ENCODE peak calls at places on chromosomes 2 and 18, in five cellular contexts. G is cardiac fibroblast, X is tibial nerve, H is bronchial epithelial cell, F is heart left ventricle. S is an unnamed sample.

GRCh38 chr2:230323385-230324106 is 3.4 kb upstream of the SP140L start:
- DNase-seq in G (no peak), X (no peak), H (no peak), F (no peak), S (no peak)

GRCh38 chr2:158560259-158560658 is 103.5 kb downstream of the PKP4 start:
- DNase-seq in G (no peak), X (no peak), H (no peak), F (no peak), S (no peak)

GRCh38 chr2:105812180-105813044 is 67.7 kb downstream of the NCK2 start:
- DNase-seq in G (peak; percentile 32), X (peak; percentile 27), H (peak; percentile 86), F (no peak), S (peak; percentile 74)

GRCh38 chr2:235496239-235496621 is 2.4 kb downstream of the AGAP1 start:
- DNase-seq in G (peak; percentile 43), X (no peak), H (peak; percentile 43), F (no peak), S (no peak)

GRCh38 chr2:152743004-152743403 is 24.6 kb downstream of the ARL6IP6 start:
- DNase-seq in G (peak; percentile 21), X (no peak), H (peak; percentile 26), F (no peak), S (no peak)

GRCh38 chr2:70906022-70906421 is 29.7 kb upstream of the ATP6V1B1 start:
- DNase-seq in G (no peak), X (no peak), H (no peak), F (no peak), S (no peak)

GRCh38 chr2:190794466-190795184 is 86.0 kb upstream of the GLS start:
- DNase-seq in G (peak; percentile 25), X (no peak), H (no peak), F (no peak), S (no peak)

GRCh38 chr2:55761526-55761925 is 67.9 kb upstream of the PNPT1 start:
- DNase-seq in G (peak; percentile 78), X (peak; percentile 9), H (peak; percentile 72), F (no peak), S (no peak)

GRCh38 chr18:49238433-49239042 is 221.9 kb downstream of the DYM start:
- DNase-seq in G (peak; percentile 69), X (no peak), H (peak; percentile 37), F (no peak), S (no peak)

GRCh38 chr2:119246884-119247843 is 23.5 kb downstream of the STEAP3 start:
- DNase-seq in G (no peak), X (no peak), H (no peak), F (no peak), S (no peak)

GRCh38 chr2:88880441-88880953 is 189.0 kb downstream of the RPIA start:
- DNase-seq in G (peak; percentile 70), X (peak; percentile 66), H (peak; percentile 49), F (peak; percentile 26), S (no peak)

GRCh38 chr2:26609839-26610277 is 31.3 kb downstream of the CIB4 start:
- DNase-seq in G (no peak), X (no peak), H (no peak), F (no peak), S (no peak)

GRCh38 chr2:30511122-30512083 is 64.4 kb downstream of the LCLAT1 start:
- DNase-seq in G (peak; percentile 70), X (peak; percentile 44), H (peak; percentile 24), F (peak; percentile 46), S (no peak)

GRCh38 chr18:9260388-9261380 is 73.9 kb upstream of the TWSG1 start:
- DNase-seq in G (no peak), X (no peak), H (no peak), F (no peak), S (no peak)

GRCh38 chr18:23631312-23631711 is 31.4 kb downstream of the ANKRD29 start:
- DNase-seq in G (no peak), X (no peak), H (no peak), F (no peak), S (no peak)

GRCh38 chr18:23634692-23635091 is 28.0 kb downstream of the ANKRD29 start:
- DNase-seq in G (peak; percentile 22), X (no peak), H (no peak), F (no peak), S (no peak)

GRCh38 chr18:23629444-23629946 is 33.2 kb downstream of the ANKRD29 start:
- DNase-seq in G (no peak), X (no peak), H (peak; percentile 20), F (no peak), S (no peak)

GRCh38 chr18:23632615-23633014 is 30.1 kb downstream of the ANKRD29 start:
- DNase-seq in G (no peak), X (no peak), H (no peak), F (no peak), S (no peak)

GRCh38 chr18:23631746-23632145 is 31.0 kb downstream of the ANKRD29 start:
- DNase-seq in G (no peak), X (no peak), H (peak; percentile 86), F (no peak), S (no peak)
- TF ChIP-seq CTCF in G (no peak), X (no peak), H (no peak), F (no peak), S (no peak)

DNA sequence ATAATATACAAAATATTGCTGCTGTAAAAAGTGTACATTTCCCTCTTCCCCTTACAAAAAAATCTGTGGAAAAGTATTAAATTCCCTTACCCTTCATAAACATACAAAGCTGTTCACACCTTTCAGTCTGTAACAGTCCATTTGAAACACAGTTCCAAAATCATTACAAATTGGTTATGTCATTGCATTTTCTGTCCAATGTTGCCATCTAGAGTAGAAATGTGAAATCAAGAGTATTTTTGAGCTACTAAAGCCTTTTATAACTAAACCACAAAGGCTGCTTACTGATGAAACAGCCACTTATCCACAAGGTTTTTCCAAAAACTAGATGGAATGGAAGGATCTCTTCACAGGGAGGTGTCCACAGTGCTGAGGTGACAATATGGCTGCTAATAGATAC is 72.5 kb downstream of the SS18 start:
- DNase-seq in G (no peak), X (no peak), H (no peak), F (no peak), S (no peak)
- TF ChIP-seq CTCF in G (no peak), X (no peak), H (no peak), F (no peak), S (no peak)

GRCh38 chr2:31729442-31730092 is 148.8 kb upstream of the SRD5A2 start:
- DNase-seq in G (peak; percentile 56), X (no peak), H (peak; percentile 70), F (no peak), S (no peak)
- TF ChIP-seq CTCF in G (peak; percentile 60), X (no peak), H (peak; percentile 67), F (no peak), S (peak; percentile 56)

GRCh38 chr18:62399781-62400308 is 74.7 kb downstream of the TNFRSF11A start:
- DNase-seq in G (peak; percentile 7), X (no peak), H (peak; percentile 32), F (no peak), S (no peak)
- TF ChIP-seq CTCF in G (peak; percentile 20), X (no peak), H (no peak), F (no peak), S (peak; percentile 29)

GRCh38 chr2:69195706-69196105 is 182.7 kb downstream of the ANTXR1 start:
- DNase-seq in G (no peak), X (no peak), H (no peak), F (no peak), S (no peak)

GRCh38 chr2:69200107-69200520 is 186.9 kb downstream of the GFPT1 start:
- DNase-seq in G (peak; percentile 81), X (no peak), H (no peak), F (no peak), S (no peak)

GRCh38 chr2:69192176-69192945 is 179.4 kb downstream of the ANTXR1 start:
- DNase-seq in G (no peak), X (no peak), H (no peak), F (no peak), S (no peak)

GRCh38 chr2:69201243-69201642 is 185.8 kb downstream of the GFPT1 start:
- DNase-seq in G (no peak), X (no peak), H (no peak), F (no peak), S (no peak)

DNA sequence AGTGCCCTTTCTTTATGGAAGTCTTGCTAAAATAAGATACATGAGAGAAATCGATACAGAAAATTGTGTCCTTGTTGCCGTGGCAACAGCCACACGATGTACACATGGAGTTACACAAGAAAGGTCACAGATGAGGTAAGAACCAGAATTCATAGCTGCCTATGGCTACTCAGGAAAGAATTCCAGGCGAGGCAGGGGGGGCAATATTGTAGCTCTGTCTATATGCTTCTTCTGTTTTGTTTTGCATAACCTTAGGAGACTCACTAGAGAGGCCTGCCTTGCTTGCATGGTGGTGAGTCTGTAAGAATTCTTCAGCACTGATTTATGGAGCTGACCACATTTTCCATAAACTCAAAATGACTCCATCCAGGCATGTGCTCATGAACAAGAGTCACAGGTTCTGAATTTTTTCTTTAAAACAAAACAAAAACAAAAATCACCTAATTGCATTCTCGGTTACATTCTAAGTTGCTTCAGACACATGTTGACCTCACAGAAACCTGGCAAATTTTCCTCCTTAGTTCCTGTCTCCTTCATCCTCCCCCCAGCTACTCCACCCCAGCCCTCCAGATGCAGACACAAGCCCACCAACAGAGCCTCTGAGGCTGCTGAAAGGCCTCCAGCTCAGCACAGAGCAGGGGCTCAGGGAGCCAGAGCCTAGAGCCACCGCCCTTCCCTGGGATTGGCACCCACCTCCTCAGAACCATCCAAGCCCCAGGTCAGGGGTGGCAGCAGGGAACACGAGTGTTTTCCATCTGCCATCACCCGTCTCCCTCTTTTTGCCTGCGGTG is 183.5 kb downstream of the ANTXR1 start:
- DNase-seq in G (peak; percentile 85), X (no peak), H (peak; percentile 34), F (no peak), S (no peak)
- TF ChIP-seq CTCF in G (no peak), X (no peak), H (no peak), F (no peak), S (no peak)

GRCh38 chr2:172624996-172625395 is 69.1 kb downstream of the PDK1 start:
- DNase-seq in G (no peak), X (no peak), H (no peak), F (no peak), S (no peak)
- TF ChIP-seq CTCF in G (no peak), X (no peak), H (no peak), F (no peak), S (no peak)

DNA sequence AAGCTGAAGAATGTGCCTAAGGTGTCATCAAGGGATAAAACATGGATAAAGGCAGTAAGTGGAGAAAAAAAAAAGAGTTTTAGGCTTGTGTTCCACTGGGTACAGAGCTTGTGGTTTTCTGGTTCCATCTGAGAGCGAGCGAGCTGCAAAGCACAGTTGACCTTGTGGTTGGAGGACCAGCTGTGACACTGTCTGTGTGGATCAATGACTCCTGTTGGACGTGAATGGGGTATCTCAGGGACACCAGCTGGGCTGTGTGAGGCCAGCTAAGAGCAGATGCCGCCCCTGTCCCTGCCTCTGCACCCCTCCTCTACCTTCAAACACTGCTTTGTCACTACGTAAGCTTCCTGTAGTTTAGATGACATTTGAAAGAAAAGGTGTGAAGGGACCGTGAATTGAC is 67.8 kb downstream of the QPCT start:
- DNase-seq in G (no peak), X (no peak), H (no peak), F (no peak), S (no peak)
- TF ChIP-seq CTCF in G (no peak), X (no peak), H (no peak), F (no peak), S (no peak)

S was measured in GM06990.